ENCODE peak calls at places on chromosomes 16 and 17, in seven cellular contexts. B is IMR-90, I is breast epithelium, O is Panc1, Z is stomach, S is ascending aorta, Q is pancreas. A is an unnamed sample.
A peak's percentile ranks its signal among the peaks of the same experiment; 100 is the strongest.

GRCh38 chr17:60535382-60536279 is 9.6 kb upstream of the APPBP2 start:
- DNase-seq in B (peak; percentile 98), Q (no peak), I (no peak), S (no peak), O (no peak), Z (no peak), A (no peak)

GRCh38 chr16:47664653-47665325 is 203.7 kb downstream of the PHKB start:
- DNase-seq in O (no peak), S (no peak), Q (no peak), I (no peak), Z (peak; percentile 48), B (peak; percentile 11), A (no peak)

GRCh38 chr16:1291576-1291974 is 17.9 kb upstream of the UBE2I start:
- DNase-seq in I (no peak), S (no peak), O (no peak), B (no peak), Q (peak; percentile 45), Z (no peak), A (no peak)

GRCh38 chr17:8142158-8142886 is 9.9 kb downstream of the PER1 start:
- DNase-seq in Q (no peak), I (no peak), S (no peak), O (no peak), Z (no peak), B (no peak), A (no peak)

GRCh38 chr16:3173892-3174617 is 13.9 kb upstream of the OR1F1 start:
- DNase-seq in O (no peak), B (no peak), Q (no peak), Z (no peak), S (no peak), I (no peak), A (peak; percentile 83)

GRCh38 chr16:11016524-11016988 is 72.2 kb downstream of the CLEC16A start:
- DNase-seq in S (no peak), Q (no peak), I (no peak), O (no peak), B (peak; percentile 28), Z (no peak), A (no peak)

GRCh38 chr16:11670171-11671131 is 2.2 kb downstream of the SNN start:
- DNase-seq in I (no peak), Z (no peak), O (no peak), Q (no peak), B (no peak), S (no peak), A (no peak)

GRCh38 chr16:15644306-15644961 is 1.5 kb upstream of the MARF1 start:
- DNase-seq in S (no peak), Z (no peak), Q (no peak), I (no peak), O (no peak), B (no peak), A (peak; percentile 98)

GRCh38 chr17:42276359-42276608 is at the start of gene STAT5B:
- DNase-seq in I (peak; percentile 67), S (no peak), Q (peak; percentile 91), O (no peak), B (peak; percentile 55), Z (peak; percentile 80), A (no peak)

GRCh38 chr16:87832759-87833502 is 36.4 kb downstream of the SLC7A5 start:
- DNase-seq in Q (no peak), B (no peak), S (no peak), Z (no peak), I (no peak), O (no peak), A (no peak)

GRCh38 chr17:65345261-65346060 is 208.3 kb downstream of the RGS9 start:
- DNase-seq in Z (no peak), Q (no peak), S (no peak), I (no peak), B (no peak), O (no peak), A (no peak)

GRCh38 chr17:41020346-41020745 is 6.7 kb downstream of the KRTAP1-5 start:
- DNase-seq in O (no peak), I (no peak), Q (no peak), B (no peak), S (no peak), Z (no peak), A (no peak)

GRCh38 chr16:51154271-51155171 is 3.5 kb upstream of the SALL1 start:
- DNase-seq in I (no peak), B (no peak), O (no peak), Z (no peak), Q (no peak), S (no peak), A (no peak)

GRCh38 chr17:32497431-32498205 is 10.8 kb downstream of the CDK5R1 start:
- DNase-seq in S (no peak), B (no peak), Z (no peak), O (no peak), Q (no peak), I (no peak), A (no peak)

GRCh38 chr16:47644166-47644565 is 183.0 kb downstream of the PHKB start:
- DNase-seq in Z (peak; percentile 28), I (no peak), B (peak; percentile 89), Q (no peak), O (no peak), S (no peak), A (peak; percentile 69)

GRCh38 chr16:19524866-19525723 is 1.4 kb downstream of the CCP110 start:
- DNase-seq in Z (no peak), B (peak; percentile 2), S (no peak), O (no peak), Q (no peak), I (no peak), A (no peak)

GRCh38 chr17:60744355-60744958 is 66.8 kb downstream of the BCAS3 start:
- DNase-seq in Q (no peak), B (peak; percentile 24), I (no peak), O (no peak), S (no peak), Z (no peak), A (no peak)

GRCh38 chr17:64477849-64478248 is 19.0 kb downstream of the POLG2 start:
- DNase-seq in Q (no peak), O (no peak), Z (no peak), S (no peak), B (peak; percentile 32), I (no peak), A (no peak)

GRCh38 chr17:17130077-17130844 is 75.9 kb downstream of the PLD6 start:
- DNase-seq in S (no peak), Q (no peak), O (no peak), B (no peak), I (no peak), Z (no peak), A (no peak)

GRCh38 chr17:32117399-32117798 is 24.9 kb upstream of the RHOT1 start:
- DNase-seq in S (no peak), O (no peak), Z (peak; percentile 24), Q (no peak), B (no peak), I (no peak), A (no peak)

GRCh38 chr17:32240745-32241144 is 24.9 kb upstream of the RHBDL3 start:
- DNase-seq in B (no peak), Q (no peak), Z (no peak), I (no peak), O (no peak), S (no peak), A (no peak)

GRCh38 chr17:50170662-50171370 is 5.0 kb downstream of the SGCA start:
- DNase-seq in O (no peak), S (no peak), Q (no peak), Z (no peak), B (no peak), I (no peak), A (peak; percentile 58)

GRCh38 chr16:26963109-26963508 is 103.6 kb upstream of the C16orf82 start:
- DNase-seq in Q (no peak), S (no peak), B (peak; percentile 36), I (no peak), O (no peak), Z (no peak), A (no peak)

GRCh38 chr16:70460737-70461261 is 6.4 kb downstream of the FCSK start:
- DNase-seq in B (peak; percentile 39), Q (no peak), O (no peak), Z (no peak), I (no peak), S (no peak), A (no peak)

DNA sequence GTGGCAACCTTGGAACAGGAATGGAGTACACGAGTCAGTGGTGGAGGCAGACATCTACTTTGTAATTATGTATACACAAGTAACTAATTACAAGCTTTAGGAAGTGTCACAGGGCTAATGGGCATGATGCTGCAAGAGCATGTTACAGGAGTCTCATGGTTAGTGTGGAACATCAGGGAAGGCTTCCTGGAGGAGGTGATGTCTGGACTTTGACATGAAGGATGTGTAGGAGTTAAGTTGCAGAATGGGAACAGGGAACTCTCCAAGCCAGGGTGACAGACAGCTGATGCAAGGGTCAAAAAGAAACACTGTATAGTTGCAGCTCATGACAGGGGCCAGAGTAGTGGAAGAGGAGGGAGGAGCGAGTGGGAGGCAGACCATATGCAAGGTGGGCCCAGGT is 483.8 kb upstream of the EEF2KMT start:
- DNase-seq in O (no peak), S (no peak), Q (no peak), Z (no peak), B (no peak), I (no peak), A (no peak)
- H3K27ac ChIP-seq in O (no peak overlapping the region), S (no peak overlapping the region), Q (no peak overlapping the region), Z (no peak overlapping the region), B (no peak overlapping the region), I (no peak overlapping the region), A (no peak overlapping the region)

DNA sequence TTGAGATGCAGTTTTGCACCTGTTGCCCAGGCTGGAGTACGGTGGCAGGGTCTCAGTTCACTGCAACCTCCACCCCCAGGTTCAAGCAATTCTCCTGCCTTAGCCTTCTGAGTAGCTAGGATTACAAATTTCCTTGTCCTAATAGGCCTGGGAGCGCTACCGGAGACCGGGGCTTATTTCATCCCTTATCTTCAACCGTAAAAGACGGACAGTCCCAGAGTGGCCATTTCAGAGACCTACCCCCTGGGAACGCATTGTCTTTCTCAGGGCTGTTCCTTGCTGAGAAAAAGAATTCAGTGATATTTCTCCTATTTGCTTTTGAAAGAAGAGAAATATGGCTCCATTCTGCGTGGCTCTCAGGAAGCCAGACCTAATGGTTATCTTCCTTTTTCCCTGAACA is 39.6 kb upstream of the GINS3 start:
- DNase-seq in S (no peak), B (no peak), Q (no peak), O (no peak), I (no peak), Z (no peak), A (no peak)
- H3K4me1 ChIP-seq in S (no peaks in the 10 kb centered on the region), B (no peaks in the 10 kb centered on the region), Q (no peaks in the 10 kb centered on the region), O (no peaks in the 10 kb centered on the region), I (no peaks in the 10 kb centered on the region), Z (no peaks in the 10 kb centered on the region), A (no peaks in the 10 kb centered on the region)

GRCh38 chr16:67399749-67400704 is 6.7 kb upstream of the TPPP3 start:
- DNase-seq in B (no peak), Z (no peak), S (no peak), Q (no peak), O (no peak), I (no peak), A (no peak)
- TF ChIP-seq CTCF in B (no peak), Z (no peak), S (no peak), Q (no peak), O (peak; percentile 64), I (no peak), A (no peak)

DNA sequence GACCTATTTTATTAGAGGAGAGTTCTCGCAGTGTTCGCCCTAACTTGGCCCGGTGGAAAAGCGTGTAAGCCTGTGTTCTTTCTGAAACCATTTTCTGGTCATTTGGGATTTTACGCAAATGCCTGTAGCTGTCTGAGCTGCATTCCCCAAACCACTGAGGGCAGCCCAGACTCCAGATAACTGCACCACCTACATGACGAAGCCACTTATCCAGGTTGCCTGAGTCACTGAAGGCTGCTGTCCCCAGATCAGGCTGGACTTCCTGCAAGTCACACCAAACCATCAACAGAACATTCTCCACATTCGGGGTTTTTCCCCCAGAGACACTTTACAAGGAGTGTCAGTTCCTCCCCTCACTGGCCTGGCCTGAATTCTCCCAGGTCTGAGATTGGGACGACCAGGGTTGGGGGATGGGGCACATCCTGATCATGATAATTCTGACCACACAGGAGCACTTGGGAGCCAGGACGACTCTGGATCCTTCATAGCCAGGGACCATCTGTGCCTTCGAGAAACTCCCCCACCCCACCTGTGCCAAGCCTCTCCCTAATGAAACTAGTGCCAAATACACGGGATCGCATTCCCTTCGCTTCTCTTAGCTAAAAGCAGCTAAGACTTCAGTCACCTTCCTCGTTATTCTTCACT is 2.3 kb downstream of the RPRML start:
- DNase-seq in B (no peak), O (no peak), Z (no peak), I (no peak), Q (no peak), S (no peak), A (no peak)
- H3K27ac ChIP-seq in B (no peak overlapping the region), O (no peak overlapping the region), Z (no peak overlapping the region), I (no peak overlapping the region), Q (no peak overlapping the region), S (no peak overlapping the region), A (no peak overlapping the region)